ENCODE peak calls at places on chromosomes 2 and 18, in six cellular contexts. One of them, this sample, is unnamed.

GRCh38 chr2:150188801-150189200 is 298.7 kb downstream of the RND3 start:
- DNase-seq in upper lobe of left lung: no peak
- DNase-seq in PC-9: no peak
- DNase-seq in A549: no peak
- DNase-seq in WERI-Rb-1: no peak
- DNase-seq in H9: no peak
- DNase-seq in this sample: no peak

GRCh38 chr2:142834003-142834402 is 43.5 kb upstream of the KYNU start:
- DNase-seq in upper lobe of left lung: no peak
- DNase-seq in PC-9: no peak
- DNase-seq in A549: no peak
- DNase-seq in WERI-Rb-1: no peak
- DNase-seq in H9: no peak
- DNase-seq in this sample: no peak

GRCh38 chr18:4455113-4455811 is at the start of gene DLGAP1:
- DNase-seq in upper lobe of left lung: peak
- DNase-seq in PC-9: no peak
- DNase-seq in A549: no peak
- DNase-seq in WERI-Rb-1: peak
- DNase-seq in H9: peak
- DNase-seq in this sample: peak

GRCh38 chr18:27954226-27954625 is 222.7 kb downstream of the CDH2 start:
- DNase-seq in upper lobe of left lung: no peak
- DNase-seq in PC-9: no peak
- DNase-seq in A549: no peak
- DNase-seq in WERI-Rb-1: peak
- DNase-seq in H9: no peak
- DNase-seq in this sample: peak

GRCh38 chr2:28661589-28662001 is 90.0 kb upstream of the PPP1CB start:
- DNase-seq in upper lobe of left lung: peak
- DNase-seq in PC-9: peak
- DNase-seq in A549: peak
- DNase-seq in WERI-Rb-1: no peak
- DNase-seq in H9: no peak
- DNase-seq in this sample: no peak

GRCh38 chr2:236237468-236238190 is 26.6 kb downstream of the ASB18 start:
- DNase-seq in upper lobe of left lung: no peak
- DNase-seq in PC-9: no peak
- DNase-seq in A549: no peak
- DNase-seq in WERI-Rb-1: no peak
- DNase-seq in H9: peak
- DNase-seq in this sample: peak

GRCh38 chr2:174554514-174555119 is 43.0 kb downstream of the WIPF1 start:
- DNase-seq in upper lobe of left lung: no peak
- DNase-seq in PC-9: no peak
- DNase-seq in A549: no peak
- DNase-seq in WERI-Rb-1: no peak
- DNase-seq in H9: no peak
- DNase-seq in this sample: no peak

GRCh38 chr2:114044985-114045384 is 155.1 kb downstream of the ACTR3 start:
- DNase-seq in upper lobe of left lung: no peak
- DNase-seq in PC-9: no peak
- DNase-seq in A549: no peak
- DNase-seq in WERI-Rb-1: peak
- DNase-seq in H9: no peak
- DNase-seq in this sample: no peak

GRCh38 chr2:229153946-229154345 is 117.1 kb downstream of the PID1 start:
- DNase-seq in upper lobe of left lung: no peak
- DNase-seq in PC-9: no peak
- DNase-seq in A549: no peak
- DNase-seq in WERI-Rb-1: no peak
- DNase-seq in H9: no peak
- DNase-seq in this sample: no peak

GRCh38 chr18:22551536-22552151 is 133.9 kb upstream of the CTAGE1 start:
- DNase-seq in upper lobe of left lung: no peak
- DNase-seq in PC-9: peak
- DNase-seq in A549: peak
- DNase-seq in WERI-Rb-1: no peak
- DNase-seq in H9: no peak
- DNase-seq in this sample: no peak

GRCh38 chr2:170019060-170019805 is 158.7 kb upstream of the MYO3B start:
- DNase-seq in upper lobe of left lung: no peak
- DNase-seq in PC-9: no peak
- DNase-seq in A549: no peak
- DNase-seq in WERI-Rb-1: no peak
- DNase-seq in H9: no peak
- DNase-seq in this sample: no peak

GRCh38 chr2:127064642-127065250 is 42.2 kb downstream of the BIN1 start:
- DNase-seq in upper lobe of left lung: peak
- DNase-seq in PC-9: peak
- DNase-seq in A549: peak
- DNase-seq in WERI-Rb-1: peak
- DNase-seq in H9: peak
- DNase-seq in this sample: peak

GRCh38 chr2:238597638-238598528 is 171.2 kb downstream of the ASB1 start:
- DNase-seq in upper lobe of left lung: no peak
- DNase-seq in PC-9: no peak
- DNase-seq in A549: no peak
- DNase-seq in WERI-Rb-1: no peak
- DNase-seq in H9: no peak
- DNase-seq in this sample: no peak

GRCh38 chr2:128058114-128058513 is 30.3 kb upstream of the SAP130 start:
- DNase-seq in upper lobe of left lung: no peak
- DNase-seq in PC-9: no peak
- DNase-seq in A549: no peak
- DNase-seq in WERI-Rb-1: peak
- DNase-seq in H9: no peak
- DNase-seq in this sample: no peak

GRCh38 chr2:99698896-99699295 is 209.1 kb upstream of the REV1 start:
- DNase-seq in upper lobe of left lung: no peak
- DNase-seq in PC-9: no peak
- DNase-seq in A549: no peak
- DNase-seq in WERI-Rb-1: no peak
- DNase-seq in H9: no peak
- DNase-seq in this sample: no peak

GRCh38 chr2:232772540-232772939 is 3.8 kb downstream of the KCNJ13 start:
- DNase-seq in upper lobe of left lung: no peak
- DNase-seq in PC-9: no peak
- DNase-seq in A549: no peak
- DNase-seq in WERI-Rb-1: no peak
- DNase-seq in H9: no peak
- DNase-seq in this sample: no peak

GRCh38 chr18:51624311-51624710 is 426.8 kb upstream of the MEX3C start:
- DNase-seq in upper lobe of left lung: no peak
- DNase-seq in PC-9: no peak
- DNase-seq in A549: no peak
- DNase-seq in WERI-Rb-1: no peak
- DNase-seq in H9: no peak
- DNase-seq in this sample: no peak

GRCh38 chr18:70452501-70452900 is 163.7 kb downstream of the SOCS6 start:
- DNase-seq in upper lobe of left lung: no peak
- DNase-seq in PC-9: no peak
- DNase-seq in A549: no peak
- DNase-seq in WERI-Rb-1: no peak
- DNase-seq in H9: peak
- DNase-seq in this sample: peak

GRCh38 chr18:78659748-78660147 is 319.9 kb upstream of the SALL3 start:
- DNase-seq in upper lobe of left lung: no peak
- DNase-seq in PC-9: no peak
- DNase-seq in A549: no peak
- DNase-seq in WERI-Rb-1: peak
- DNase-seq in H9: peak
- DNase-seq in this sample: peak
- TF ChIP-seq CTCF in upper lobe of left lung: no peak
- TF ChIP-seq CTCF in PC-9: peak
- TF ChIP-seq CTCF in A549: no peak
- TF ChIP-seq CTCF in WERI-Rb-1: peak
- TF ChIP-seq CTCF in H9: peak
- TF ChIP-seq CTCF in this sample: peak

DNA sequence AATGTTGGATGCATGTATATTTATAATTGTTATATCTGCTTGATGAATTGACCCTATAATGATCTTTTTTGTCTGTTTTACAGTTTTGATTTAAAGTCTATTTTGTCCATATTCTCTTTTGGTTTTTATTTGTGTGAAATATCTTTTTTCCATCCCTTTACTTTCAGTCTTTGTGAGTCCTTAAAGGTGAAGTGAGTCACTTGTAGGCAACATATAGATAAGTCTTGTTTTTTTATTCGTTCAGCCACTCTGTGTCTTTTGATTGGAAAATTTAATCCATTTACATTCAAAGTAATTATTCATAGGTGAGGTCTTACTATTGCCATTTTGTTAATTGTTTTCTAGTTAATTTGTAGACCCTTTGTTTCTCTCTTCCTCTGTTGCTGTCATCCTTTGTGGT is 62.5 kb downstream of the NUP35 start:
- DNase-seq in upper lobe of left lung: no peak
- DNase-seq in PC-9: no peak
- DNase-seq in A549: no peak
- DNase-seq in WERI-Rb-1: no peak
- DNase-seq in H9: no peak
- DNase-seq in this sample: no peak
- TF ChIP-seq CTCF in upper lobe of left lung: no peak
- TF ChIP-seq CTCF in PC-9: no peak
- TF ChIP-seq CTCF in A549: no peak
- TF ChIP-seq CTCF in WERI-Rb-1: no peak
- TF ChIP-seq CTCF in H9: no peak
- TF ChIP-seq CTCF in this sample: no peak

GRCh38 chr2:45329045-45329677 is 281.9 kb downstream of the SRBD1 start:
- DNase-seq in upper lobe of left lung: no peak
- DNase-seq in PC-9: peak
- DNase-seq in A549: peak
- DNase-seq in WERI-Rb-1: no peak
- DNase-seq in H9: peak
- DNase-seq in this sample: no peak
- TF ChIP-seq CTCF in upper lobe of left lung: no peak
- TF ChIP-seq CTCF in PC-9: peak
- TF ChIP-seq CTCF in A549: no peak
- TF ChIP-seq CTCF in WERI-Rb-1: no peak
- TF ChIP-seq CTCF in H9: peak
- TF ChIP-seq CTCF in this sample: no peak

DNA sequence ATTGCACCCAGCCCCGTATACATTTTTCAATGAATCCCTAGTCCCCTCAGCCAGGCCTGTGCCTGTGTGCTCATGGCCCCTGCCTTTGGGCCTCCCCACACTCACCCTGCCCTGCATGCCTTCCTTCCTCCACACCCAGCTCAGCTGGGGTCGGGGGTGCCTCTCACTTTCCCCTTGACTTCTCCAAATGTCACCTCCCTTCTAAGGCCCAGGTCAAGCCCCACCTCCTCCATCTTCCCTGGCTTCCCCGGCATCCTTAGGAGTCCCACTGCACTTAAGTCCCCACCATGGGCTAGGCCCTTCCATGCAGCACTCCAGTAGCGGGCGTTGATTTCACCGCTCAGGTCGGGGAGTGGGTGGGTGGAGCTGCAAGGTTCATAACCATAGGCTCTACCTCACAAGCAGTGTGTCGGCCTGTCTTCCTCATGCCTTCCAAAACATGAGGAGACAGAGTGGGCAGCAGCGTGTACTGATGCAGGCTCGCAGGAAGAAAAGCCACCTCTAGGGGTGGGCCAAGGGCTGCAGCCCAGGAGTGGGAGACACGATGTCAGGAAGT is 47.7 kb downstream of the DNMT3A start:
- DNase-seq in upper lobe of left lung: no peak
- DNase-seq in PC-9: peak
- DNase-seq in A549: no peak
- DNase-seq in WERI-Rb-1: no peak
- DNase-seq in H9: no peak
- DNase-seq in this sample: no peak
- TF ChIP-seq CTCF in upper lobe of left lung: no peak
- TF ChIP-seq CTCF in PC-9: no peak
- TF ChIP-seq CTCF in A549: no peak
- TF ChIP-seq CTCF in WERI-Rb-1: peak
- TF ChIP-seq CTCF in H9: no peak
- TF ChIP-seq CTCF in this sample: no peak

GRCh38 chr2:26840937-26841610 is 6.9 kb upstream of the DPYSL5 start:
- DNase-seq in upper lobe of left lung: no peak
- DNase-seq in PC-9: no peak
- DNase-seq in A549: peak
- DNase-seq in WERI-Rb-1: peak
- DNase-seq in H9: no peak
- DNase-seq in this sample: no peak

GRCh38 chr2:26843041-26843440 is 4.9 kb upstream of the DPYSL5 start:
- DNase-seq in upper lobe of left lung: no peak
- DNase-seq in PC-9: no peak
- DNase-seq in A549: no peak
- DNase-seq in WERI-Rb-1: no peak
- DNase-seq in H9: no peak
- DNase-seq in this sample: no peak

GRCh38 chr2:26838121-26838906 is 9.6 kb upstream of the DPYSL5 start:
- DNase-seq in upper lobe of left lung: no peak
- DNase-seq in PC-9: peak
- DNase-seq in A549: no peak
- DNase-seq in WERI-Rb-1: no peak
- DNase-seq in H9: no peak
- DNase-seq in this sample: no peak
- TF ChIP-seq CTCF in upper lobe of left lung: no peak
- TF ChIP-seq CTCF in PC-9: no peak
- TF ChIP-seq CTCF in A549: no peak
- TF ChIP-seq CTCF in WERI-Rb-1: no peak
- TF ChIP-seq CTCF in H9: no peak
- TF ChIP-seq CTCF in this sample: no peak

GRCh38 chr18:62037989-62038778 is 145.4 kb upstream of the RNF152 start:
- DNase-seq in upper lobe of left lung: no peak
- DNase-seq in PC-9: no peak
- DNase-seq in A549: no peak
- DNase-seq in WERI-Rb-1: no peak
- DNase-seq in H9: no peak
- DNase-seq in this sample: no peak

GRCh38 chr18:62033207-62033606 is 140.4 kb upstream of the RNF152 start:
- DNase-seq in upper lobe of left lung: no peak
- DNase-seq in PC-9: no peak
- DNase-seq in A549: no peak
- DNase-seq in WERI-Rb-1: no peak
- DNase-seq in H9: no peak
- DNase-seq in this sample: no peak

GRCh38 chr18:62033756-62034155 is 140.9 kb upstream of the RNF152 start:
- DNase-seq in upper lobe of left lung: no peak
- DNase-seq in PC-9: no peak
- DNase-seq in A549: no peak
- DNase-seq in WERI-Rb-1: peak
- DNase-seq in H9: no peak
- DNase-seq in this sample: no peak

DNA sequence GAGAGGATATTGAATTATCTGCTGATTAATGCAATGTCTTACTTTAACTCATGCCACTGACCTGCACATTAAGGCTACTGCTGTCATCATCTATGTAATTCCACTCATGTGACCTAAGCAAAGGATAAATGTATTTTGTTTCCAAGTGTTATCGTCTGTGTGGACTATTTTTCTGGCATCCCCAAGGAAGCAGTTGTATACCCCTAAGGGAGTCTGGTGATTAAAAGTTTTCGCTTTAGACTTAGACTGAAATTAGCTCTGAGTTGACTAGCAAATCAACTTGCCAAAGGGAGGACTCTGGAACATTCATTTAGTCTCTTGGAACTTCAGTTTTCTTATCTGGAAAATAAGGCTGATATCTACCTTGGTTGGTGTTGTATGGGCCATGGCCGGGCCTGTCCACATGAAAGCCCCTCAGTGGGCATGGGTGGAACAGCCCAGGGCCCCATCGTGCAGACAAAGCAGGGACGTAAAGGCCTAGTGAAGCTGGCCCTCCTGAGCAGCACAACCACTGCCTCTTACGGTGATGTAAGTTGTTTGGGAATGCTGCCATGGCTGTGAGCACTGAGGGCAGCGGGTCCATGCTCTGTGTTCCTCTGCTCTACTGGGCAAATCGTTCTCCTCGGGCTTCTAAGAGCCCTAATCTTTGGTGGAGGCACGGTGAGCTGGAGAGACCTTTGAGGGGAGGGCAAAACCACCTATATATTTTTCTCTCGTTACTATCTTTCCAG is 144.4 kb upstream of the RNF152 start:
- DNase-seq in upper lobe of left lung: no peak
- DNase-seq in PC-9: no peak
- DNase-seq in A549: no peak
- DNase-seq in WERI-Rb-1: no peak
- DNase-seq in H9: no peak
- DNase-seq in this sample: no peak
- TF ChIP-seq CTCF in upper lobe of left lung: no peak
- TF ChIP-seq CTCF in PC-9: no peak
- TF ChIP-seq CTCF in A549: no peak
- TF ChIP-seq CTCF in WERI-Rb-1: no peak
- TF ChIP-seq CTCF in H9: no peak
- TF ChIP-seq CTCF in this sample: no peak

This sample was measured in nephron progenitor cell.